ENCODE peak calls at places on chromosomes 12 and 14, in ten cellular contexts. C is heart right ventricle; G is prostate gland; N is left ventricle myocardium inferior; X is AG09309; P is stomach; B is CD8-positive, alpha-beta T cell; U is gastrocnemius medialis; Q is PC-3; Y is OCI-LY7. H is an unnamed sample.

GRCh38 chr12:15592934-15593333 is 196.3 kb downstream of the EPS8 start:
- DNase-seq in C (no peak), G (no peak), N (no peak), X (no peak), P (no peak), B (no peak), U (no peak), Q (no peak), Y (no peak), H (no peak)

GRCh38 chr14:55974046-55974582 is 144.1 kb upstream of the PELI2 start:
- DNase-seq in C (no peak), G (no peak), N (no peak), X (no peak), P (peak), B (no peak), U (no peak), Q (no peak), Y (no peak), H (no peak)

GRCh38 chr14:90677484-90678045 is 138.7 kb downstream of the TTC7B start:
- DNase-seq in C (no peak), G (no peak), N (no peak), X (no peak), P (no peak), B (no peak), U (no peak), Q (peak), Y (no peak), H (no peak)

GRCh38 chr12:19867970-19868369 is 428.7 kb downstream of the AEBP2 start:
- DNase-seq in C (no peak), G (no peak), N (no peak), X (no peak), P (no peak), B (no peak), U (no peak), Q (no peak), Y (no peak), H (no peak)

GRCh38 chr14:91417983-91418386 is 365 bp upstream of the CCDC88C start:
- DNase-seq in C (peak), G (no peak), N (no peak), X (no peak), P (peak), B (peak), U (no peak), Q (peak), Y (peak), H (no peak)

GRCh38 chr12:50637870-50638481 is 125.9 kb upstream of the ATF1 start:
- DNase-seq in C (no peak), G (no peak), N (no peak), X (no peak), P (no peak), B (no peak), U (no peak), Q (peak), Y (peak), H (no peak)

GRCh38 chr12:67069451-67070306 is 199.5 kb upstream of the CAND1 start:
- DNase-seq in C (no peak), G (no peak), N (peak), X (no peak), P (peak), B (no peak), U (no peak), Q (peak), Y (peak), H (no peak)

GRCh38 chr12:52126050-52126604 is 46.6 kb downstream of the SMIM41 start:
- DNase-seq in C (no peak), G (no peak), N (no peak), X (no peak), P (no peak), B (no peak), U (no peak), Q (no peak), Y (no peak), H (no peak)

GRCh38 chr12:42129595-42130204 is 15.0 kb downstream of the GXYLT1 start:
- DNase-seq in C (no peak), G (peak), N (no peak), X (no peak), P (no peak), B (no peak), U (no peak), Q (peak), Y (peak), H (no peak)

GRCh38 chr12:131863711-131864396 is 30.6 kb upstream of the ULK1 start:
- DNase-seq in C (no peak), G (no peak), N (no peak), X (no peak), P (no peak), B (no peak), U (no peak), Q (no peak), Y (no peak), H (no peak)

GRCh38 chr14:74085047-74085637 is 386 bp downstream of the LIN52 start:
- DNase-seq in C (no peak), G (no peak), N (no peak), X (no peak), P (no peak), B (no peak), U (no peak), Q (peak), Y (peak), H (peak)

GRCh38 chr14:102544745-102545460 is 35.3 kb upstream of the ANKRD9 start:
- DNase-seq in C (no peak), G (no peak), N (no peak), X (no peak), P (peak), B (no peak), U (no peak), Q (no peak), Y (no peak), H (no peak)

GRCh38 chr12:52220456-52220855 is 12.6 kb upstream of the KRT7 start:
- DNase-seq in C (no peak), G (no peak), N (no peak), X (no peak), P (no peak), B (no peak), U (no peak), Q (no peak), Y (no peak), H (no peak)

GRCh38 chr12:67890726-67891125 is 98.5 kb upstream of the IFNG-AS1 start:
- DNase-seq in C (no peak), G (no peak), N (no peak), X (no peak), P (no peak), B (no peak), U (no peak), Q (no peak), Y (no peak), H (no peak)

GRCh38 chr14:54784060-54784459 is 118.6 kb downstream of the GCH1 start:
- DNase-seq in C (peak), G (no peak), N (peak), X (no peak), P (no peak), B (no peak), U (peak), Q (no peak), Y (no peak), H (no peak)

GRCh38 chr14:59537476-59537875 is 39.1 kb downstream of the CCDC175 start:
- DNase-seq in C (no peak), G (no peak), N (no peak), X (no peak), P (no peak), B (no peak), U (no peak), Q (no peak), Y (no peak), H (no peak)

GRCh38 chr12:54426690-54427089 is 7.6 kb upstream of the ITGA5 start:
- DNase-seq in C (no peak), G (no peak), N (no peak), X (no peak), P (no peak), B (no peak), U (no peak), Q (no peak), Y (no peak), H (no peak)

GRCh38 chr12:54385251-54385914 is 850 bp upstream of the ZNF385A start:
- DNase-seq in C (no peak), G (no peak), N (peak), X (no peak), P (no peak), B (no peak), U (no peak), Q (no peak), Y (peak), H (no peak)

GRCh38 chr12:57764662-57765002 is 2.2 kb downstream of the CYP27B1 start:
- DNase-seq in C (no peak), G (no peak), N (no peak), X (no peak), P (no peak), B (no peak), U (no peak), Q (peak), Y (no peak), H (no peak)

GRCh38 chr12:28026701-28027100 is 54.2 kb upstream of the PTHLH start:
- DNase-seq in C (no peak), G (no peak), N (no peak), X (no peak), P (no peak), B (no peak), U (no peak), Q (peak), Y (no peak), H (no peak)

GRCh38 chr12:11814362-11814761 is 164.9 kb downstream of the ETV6 start:
- DNase-seq in C (no peak), G (no peak), N (no peak), X (no peak), P (no peak), B (no peak), U (no peak), Q (peak), Y (no peak), H (no peak)

GRCh38 chr12:15404485-15404884 is 82.2 kb downstream of the PTPRO start:
- DNase-seq in C (no peak), G (no peak), N (no peak), X (no peak), P (no peak), B (no peak), U (no peak), Q (peak), Y (no peak), H (no peak)

GRCh38 chr12:48023386-48023785 is 19.1 kb upstream of the COL2A1 start:
- DNase-seq in C (peak), G (no peak), N (peak), X (no peak), P (peak), B (no peak), U (no peak), Q (no peak), Y (no peak), H (no peak)
- H3K4me3 ChIP-seq in C (no peak), G (no peak), N (no peak), X (no peak), P (no peak), B (no peak), U (no peak), Q (no peak), Y (no peak), H (no peak)

GRCh38 chr12:110704750-110705149 is 15.8 kb upstream of the HVCN1 start:
- DNase-seq in C (no peak), G (peak), N (no peak), X (no peak), P (peak), B (no peak), U (no peak), Q (peak), Y (peak), H (no peak)
- TF ChIP-seq CTCF in C (no peak), G (peak), N (no peak), X (no peak), P (peak), B (no peak), U (no peak), Q (peak), Y (peak), H (peak)

DNA sequence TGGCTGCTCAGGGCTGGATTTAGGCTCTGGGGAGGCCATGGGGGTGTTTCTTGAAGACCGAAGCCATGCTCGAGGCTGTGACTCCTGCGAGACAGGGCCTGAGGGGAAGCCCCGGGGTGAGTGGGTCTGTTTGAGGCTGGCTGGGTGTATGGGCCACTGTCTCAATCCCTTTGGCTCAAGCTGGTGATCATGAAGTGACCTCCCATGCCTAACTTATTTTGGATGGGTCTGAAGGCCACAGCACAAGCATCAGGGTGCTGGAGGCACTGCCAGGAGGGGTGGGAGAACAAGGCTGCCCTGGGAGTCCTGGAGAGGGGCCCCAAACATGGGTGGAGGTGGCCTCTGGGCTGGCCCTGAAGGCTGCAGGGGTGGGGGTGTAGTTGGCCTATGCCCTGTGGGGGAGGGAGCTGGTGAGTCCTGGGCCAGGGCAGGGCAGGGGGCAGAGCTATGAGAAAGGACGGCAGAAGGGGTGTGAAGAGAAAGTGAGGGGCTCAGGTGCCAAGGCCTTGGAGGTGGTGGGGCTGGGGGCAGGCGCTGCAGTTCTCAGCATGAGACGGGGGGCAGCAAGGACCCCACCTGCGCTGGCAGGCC is 100.9 kb downstream of the KIF26A start:
- DNase-seq in C (no peak), G (no peak), N (no peak), X (no peak), P (peak), B (no peak), U (no peak), Q (no peak), Y (no peak), H (no peak)
- H3K4me3 ChIP-seq in C (no peak), G (no peak), N (no peak), X (no peak), P (no peak), B (no peak), U (no peak), Q (no peak), Y (no peak), H (no peak)

GRCh38 chr12:81261508-81262207 is 183.8 kb downstream of the ACSS3 start:
- DNase-seq in C (no peak), G (no peak), N (no peak), X (no peak), P (no peak), B (no peak), U (no peak), Q (no peak), Y (no peak), H (no peak)
- TF ChIP-seq CTCF in C (no peak), G (no peak), N (no peak), X (peak), P (no peak), B (no peak), U (no peak), Q (no peak), Y (no peak), H (no peak)

DNA sequence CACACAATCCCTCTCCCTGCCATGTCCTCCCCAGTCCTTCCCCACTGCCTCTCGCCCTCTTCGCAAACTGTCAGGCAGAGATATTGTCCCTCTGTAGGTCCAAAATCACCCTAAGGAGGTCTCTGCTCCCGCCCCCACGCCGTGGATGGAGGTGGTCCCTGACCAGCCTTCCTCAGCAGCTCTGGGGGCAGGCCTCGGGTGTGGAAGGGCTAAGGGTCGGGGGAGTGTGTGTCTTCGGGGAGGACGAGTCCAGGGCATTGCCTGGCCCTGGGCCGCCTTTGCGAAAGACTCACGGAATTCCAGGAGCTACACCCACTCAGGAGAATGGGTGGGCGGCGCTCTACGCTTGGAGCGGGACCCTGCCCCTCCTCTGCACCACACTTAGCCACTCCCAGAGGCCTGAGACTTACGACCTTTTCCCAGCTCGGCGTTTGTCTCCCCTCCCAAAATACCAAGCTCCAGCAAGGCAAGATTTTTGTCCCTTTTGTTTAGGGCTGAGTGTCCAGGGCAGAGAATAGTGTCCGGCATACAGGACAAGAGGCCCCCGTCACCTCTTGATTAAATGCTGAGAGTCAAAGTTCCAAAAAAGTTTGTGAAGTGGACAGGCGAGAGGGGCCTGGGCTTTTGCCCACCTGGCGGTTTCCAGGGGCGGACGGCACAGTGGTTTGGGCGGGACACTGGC is 881 bp downstream of the PYGL start:
- DNase-seq in C (peak), G (peak), N (peak), X (no peak), P (peak), B (no peak), U (no peak), Q (peak), Y (no peak), H (no peak)
- H3K4me3 ChIP-seq in C (peak), G (peak), N (peak), X (peak), P (peak), B (peak), U (peak), Q (peak), Y (peak), H (peak)

GRCh38 chr12:95848575-95849388 is 10.0 kb upstream of the SNRPF start:
- DNase-seq in C (no peak), G (peak), N (no peak), X (no peak), P (peak), B (no peak), U (no peak), Q (peak), Y (peak), H (no peak)
- TF ChIP-seq CTCF in C (no peak), G (peak), N (peak), X (peak), P (peak), B (no peak), U (no peak), Q (peak), Y (peak), H (peak)

GRCh38 chr12:49133014-49133413 is 1.8 kb upstream of the TUBA1B start:
- DNase-seq in C (no peak), G (no peak), N (no peak), X (no peak), P (no peak), B (no peak), U (no peak), Q (no peak), Y (peak), H (no peak)
- H3K4me3 ChIP-seq in C (peak), G (no peak), N (peak), X (peak), P (no peak), B (no peak), U (no peak), Q (peak), Y (peak), H (no peak)